ENCODE peak calls at places on chromosome 15, in eight cellular contexts. U, S, I, X, Y, J, R and A are unnamed samples.

GRCh38 chr15:49225572-49226281 is 55.7 kb downstream of the GALK2 start:
- DNase-seq in S (no peak), Y (no peak), U (peak), J (peak), R (peak), I (no peak), X (no peak), A (no peak)

GRCh38 chr15:90637693-90638092 is 79.5 kb upstream of the BLM start:
- DNase-seq in Y (no peak), U (no peak), J (no peak), R (no peak), S (no peak), X (no peak), I (no peak), A (no peak)

GRCh38 chr15:52334491-52335160 is 39.0 kb upstream of the MYO5C start:
- DNase-seq in J (peak), U (no peak), R (peak), Y (no peak), I (no peak), S (no peak), X (no peak), A (no peak)

GRCh38 chr15:42141246-42141645 is 15.2 kb downstream of the PLA2G4F start:
- DNase-seq in U (no peak), X (no peak), S (no peak), Y (peak), R (no peak), J (no peak), I (no peak), A (no peak)

GRCh38 chr15:44231842-44232241 is 36.8 kb upstream of the FRMD5 start:
- DNase-seq in S (no peak), Y (no peak), R (peak), J (no peak), I (no peak), U (peak), X (no peak), A (no peak)

GRCh38 chr15:59812185-59812870 is 123.2 kb upstream of the BNIP2 start:
- DNase-seq in S (no peak), Y (no peak), X (no peak), J (no peak), I (no peak), U (no peak), R (no peak), A (no peak)

GRCh38 chr15:68318931-68319909 is 41.7 kb downstream of the FEM1B start:
- DNase-seq in R (no peak), X (no peak), I (no peak), J (no peak), S (no peak), U (no peak), Y (no peak), A (no peak)

GRCh38 chr15:89785064-89785770 is 9.1 kb downstream of the MESP2 start:
- DNase-seq in X (no peak), Y (no peak), I (peak), U (no peak), S (peak), J (no peak), R (no peak), A (no peak)

GRCh38 chr15:63522143-63522531 is 17.7 kb downstream of the USP3 start:
- DNase-seq in R (no peak), J (peak), Y (no peak), S (no peak), U (no peak), X (no peak), I (no peak), A (no peak)

GRCh38 chr15:41341519-41341918 is 8.8 kb downstream of the NUSAP1 start:
- DNase-seq in J (peak), X (no peak), S (no peak), Y (no peak), I (no peak), R (no peak), U (no peak), A (no peak)

GRCh38 chr15:73683624-73684536 is at the start of gene CD276:
- DNase-seq in Y (peak), I (peak), J (peak), U (peak), S (peak), X (peak), R (peak), A (no peak)

GRCh38 chr15:38565287-38565670 is 665 bp upstream of the RASGRP1 start:
- DNase-seq in J (no peak), R (no peak), U (no peak), S (no peak), Y (no peak), I (no peak), X (no peak), A (no peak)

GRCh38 chr15:49826640-49827281 is 205.9 kb downstream of the DTWD1 start:
- DNase-seq in X (no peak), R (no peak), U (no peak), I (no peak), J (no peak), S (no peak), Y (no peak), A (no peak)

GRCh38 chr15:42157981-42158765 is 1.7 kb upstream of the PLA2G4F start:
- DNase-seq in U (peak), S (no peak), J (peak), I (no peak), R (peak), X (no peak), Y (peak), A (no peak)

GRCh38 chr15:25858952-25859760 is 4.0 kb downstream of the ATP10A start:
- DNase-seq in R (no peak), S (no peak), I (no peak), J (no peak), X (no peak), U (no peak), Y (no peak), A (no peak)

GRCh38 chr15:91853968-91854943 is 748 bp downstream of the SLCO3A1 start:
- DNase-seq in R (no peak), U (peak), X (peak), I (peak), Y (no peak), S (peak), J (peak), A (no peak)

GRCh38 chr15:42118650-42119531 is 24.5 kb upstream of the PLA2G4D start:
- DNase-seq in Y (no peak), J (no peak), S (no peak), X (peak), U (peak), I (peak), R (no peak), A (no peak)

GRCh38 chr15:67049351-67050044 is 15.9 kb upstream of the SMAD3 start:
- DNase-seq in R (peak), S (no peak), J (peak), U (peak), Y (no peak), X (no peak), I (peak), A (peak)

GRCh38 chr15:40854161-40854560 is 10.3 kb downstream of the SPINT1 start:
- DNase-seq in R (no peak), U (no peak), S (no peak), Y (no peak), X (no peak), I (no peak), J (no peak), A (no peak)

GRCh38 chr15:63939531-63940130 is 105.9 kb upstream of the HERC1 start:
- DNase-seq in R (peak), S (no peak), U (peak), X (no peak), I (peak), Y (no peak), J (no peak), A (no peak)

GRCh38 chr15:41231536-41231935 is 468 bp downstream of the CHP1 start:
- DNase-seq in J (no peak), U (peak), I (no peak), R (peak), S (no peak), X (no peak), Y (no peak), A (no peak)

GRCh38 chr15:67109141-67110034 is 44.0 kb downstream of the SMAD3 start:
- DNase-seq in J (no peak), R (peak), S (peak), Y (no peak), X (peak), U (peak), I (peak), A (peak)

GRCh38 chr15:66751579-66751978 is 49.5 kb downstream of the SMAD6 start:
- DNase-seq in S (no peak), U (no peak), J (peak), R (no peak), Y (no peak), I (no peak), X (no peak), A (no peak)

GRCh38 chr15:63041982-63042878 is at the start of gene TPM1:
- DNase-seq in S (peak), R (peak), Y (peak), J (peak), I (peak), U (peak), X (peak), A (peak)

GRCh38 chr15:89139613-89140499 is 51.6 kb downstream of the ABHD2 start:
- DNase-seq in U (peak), J (no peak), S (no peak), X (no peak), Y (no peak), R (peak), I (no peak), A (no peak)

GRCh38 chr15:33150993-33151392 is 43.5 kb downstream of the FMN1 start:
- DNase-seq in J (no peak), X (no peak), S (no peak), I (no peak), U (no peak), Y (no peak), R (no peak), A (no peak)

GRCh38 chr15:64878708-64879107 is 33.0 kb upstream of the ANKDD1A start:
- DNase-seq in X (no peak), S (no peak), Y (no peak), J (no peak), I (no peak), U (no peak), R (no peak), A (no peak)

GRCh38 chr15:54273928-54274327 is 295.7 kb downstream of the UNC13C start:
- DNase-seq in Y (no peak), S (no peak), I (no peak), R (no peak), U (no peak), X (no peak), J (no peak), A (no peak)

GRCh38 chr15:41494190-41494921 is 682 bp downstream of the ITPKA start:
- DNase-seq in I (peak), U (no peak), Y (no peak), R (no peak), X (peak), J (no peak), S (peak), A (no peak)

GRCh38 chr15:60509470-60509869 is 30.5 kb upstream of the ICE2 start:
- DNase-seq in Y (no peak), J (no peak), U (no peak), S (no peak), I (no peak), X (no peak), R (no peak), A (no peak)

DNA sequence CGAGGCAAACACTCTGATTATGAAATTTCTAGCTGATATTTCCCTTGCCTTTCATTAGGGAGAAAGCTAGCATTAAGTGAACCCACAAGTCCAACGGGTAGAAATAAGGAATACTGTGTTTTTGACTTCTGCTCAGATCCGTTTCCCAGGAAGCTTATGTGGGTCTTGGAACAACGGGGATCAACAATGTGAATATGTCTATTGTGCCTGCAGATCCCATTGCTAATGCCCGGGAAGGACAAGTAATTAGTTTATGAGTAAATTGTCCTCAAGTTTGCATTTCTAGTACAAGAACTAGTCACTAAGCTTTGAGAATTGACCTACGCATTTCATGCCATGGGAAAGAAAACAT is 236.4 kb downstream of the UACA start:
- DNase-seq in I (peak), J (no peak), S (no peak), Y (no peak), X (no peak), R (no peak), U (no peak), A (no peak)
- H3K4me3 ChIP-seq in I (no peak), J (no peak), S (peak), Y (peak), X (no peak), R (no peak), U (no peak), A (no peak)

DNA sequence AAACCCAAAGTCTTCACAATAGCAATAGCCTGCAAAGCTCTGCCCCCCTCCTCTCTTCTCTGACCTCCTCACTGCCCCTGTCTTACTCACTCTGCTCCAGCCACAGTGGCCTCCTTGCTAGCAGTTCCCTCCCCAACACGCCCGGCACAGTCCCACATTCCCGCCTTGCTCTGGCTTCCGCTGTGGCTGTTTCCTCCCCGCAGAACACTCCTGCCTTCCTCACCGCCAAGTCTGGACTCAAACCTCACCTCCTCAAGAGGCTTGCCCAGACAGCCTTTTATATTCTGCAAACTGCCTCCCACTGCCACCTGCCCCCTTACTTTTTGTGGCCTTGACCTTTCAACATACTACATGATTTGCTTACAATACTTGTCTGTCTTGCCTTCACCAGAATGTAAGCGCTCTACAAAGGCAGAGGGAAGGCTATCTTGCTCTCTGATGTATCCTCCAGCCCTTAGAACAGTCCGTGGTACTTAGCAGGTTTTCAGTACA is 406 bp upstream of the MPI start:
- DNase-seq in X (peak), U (peak), I (no peak), S (no peak), Y (no peak), J (no peak), R (peak), A (no peak)
- TF ChIP-seq CTCF in X (no peak), U (no peak), I (no peak), S (no peak), Y (no peak), J (no peak), R (no peak), A (no peak)

GRCh38 chr15:77836116-77836798 is 203.5 kb upstream of the LINGO1 start:
- DNase-seq in I (no peak), S (peak), J (no peak), R (peak), Y (no peak), X (no peak), U (peak), A (no peak)

GRCh38 chr15:77838595-77838994 is 205.9 kb upstream of the LINGO1 start:
- DNase-seq in U (no peak), S (no peak), J (no peak), I (no peak), R (no peak), Y (no peak), X (no peak), A (no peak)

GRCh38 chr15:77836901-77837648 is 204.4 kb upstream of the LINGO1 start:
- DNase-seq in J (no peak), R (no peak), U (no peak), X (no peak), Y (no peak), I (no peak), S (no peak), A (no peak)

GRCh38 chr15:77838061-77838460 is 205.3 kb upstream of the LINGO1 start:
- DNase-seq in J (no peak), U (no peak), S (no peak), X (no peak), Y (no peak), R (no peak), I (no peak), A (no peak)

DNA sequence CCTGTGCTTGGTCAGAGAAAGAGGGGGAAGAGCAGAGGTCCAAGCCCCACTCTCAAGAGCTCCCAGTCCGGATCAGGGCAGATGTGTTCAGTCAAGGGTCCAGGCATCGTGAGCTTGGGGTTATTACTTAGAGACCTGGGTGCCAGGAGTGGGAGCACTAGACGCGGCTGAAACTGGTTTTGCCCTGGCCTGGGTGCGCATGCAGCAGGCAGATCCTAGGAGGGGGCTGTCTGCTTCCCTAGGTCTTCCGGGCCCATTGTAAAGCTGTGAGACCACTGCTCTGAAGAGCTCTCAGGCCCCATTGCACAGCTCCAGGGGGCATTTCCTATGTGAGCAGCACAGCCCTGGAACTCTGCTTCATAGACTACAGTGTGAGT is 204.9 kb upstream of the LINGO1 start:
- DNase-seq in R (no peak), U (no peak), S (no peak), J (no peak), I (no peak), Y (no peak), X (no peak), A (no peak)
- H3K4me3 ChIP-seq in R (no peak), U (no peak), S (no peak), J (no peak), I (no peak), Y (no peak), X (no peak), A (no peak)

DNA sequence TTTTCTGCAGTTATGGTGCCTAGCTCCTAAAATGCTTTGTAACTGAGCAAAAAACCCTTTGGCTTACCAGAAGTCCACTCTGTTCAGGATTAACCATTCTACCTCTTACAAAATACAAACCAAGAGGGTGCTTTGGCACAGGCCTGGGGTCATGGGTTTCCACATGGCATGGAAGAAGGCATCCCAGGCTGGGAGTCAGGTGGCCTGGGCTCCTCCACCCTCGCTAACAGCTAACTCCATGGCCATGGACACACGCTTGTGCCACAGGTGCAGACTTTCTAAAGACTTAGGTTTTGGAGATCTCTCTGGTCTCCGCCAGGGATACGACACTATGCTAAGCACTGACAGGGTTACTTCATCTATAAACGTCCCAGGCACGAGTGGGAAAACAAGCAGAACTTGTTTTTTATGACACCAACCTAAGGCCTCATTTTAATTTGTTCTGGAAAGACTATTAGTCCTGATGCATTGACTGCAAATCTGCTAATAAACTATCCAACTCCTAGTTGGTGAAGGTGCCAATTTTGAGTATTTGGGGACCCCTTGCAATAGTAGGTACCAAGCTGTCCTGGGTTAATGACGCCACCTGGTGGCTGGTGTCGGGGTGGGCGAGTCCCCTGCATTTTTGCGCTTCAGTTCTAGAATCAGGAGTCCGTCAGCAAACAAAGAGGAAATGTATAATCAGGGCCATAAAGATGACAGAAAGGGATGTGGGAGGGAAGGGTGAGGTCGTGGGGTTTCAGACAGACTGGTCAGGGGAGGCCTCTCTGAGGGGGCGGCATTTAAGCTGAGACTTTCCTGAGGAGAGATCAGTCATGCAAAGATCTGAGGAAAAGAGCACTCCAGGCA is 10.3 kb upstream of the ALDH1A3 start:
- DNase-seq in I (no peak), Y (no peak), U (no peak), J (no peak), S (no peak), X (no peak), R (no peak), A (no peak)
- TF ChIP-seq CTCF in I (peak), Y (no peak), U (peak), J (peak), S (peak), X (no peak), R (peak), A (peak)

DNA sequence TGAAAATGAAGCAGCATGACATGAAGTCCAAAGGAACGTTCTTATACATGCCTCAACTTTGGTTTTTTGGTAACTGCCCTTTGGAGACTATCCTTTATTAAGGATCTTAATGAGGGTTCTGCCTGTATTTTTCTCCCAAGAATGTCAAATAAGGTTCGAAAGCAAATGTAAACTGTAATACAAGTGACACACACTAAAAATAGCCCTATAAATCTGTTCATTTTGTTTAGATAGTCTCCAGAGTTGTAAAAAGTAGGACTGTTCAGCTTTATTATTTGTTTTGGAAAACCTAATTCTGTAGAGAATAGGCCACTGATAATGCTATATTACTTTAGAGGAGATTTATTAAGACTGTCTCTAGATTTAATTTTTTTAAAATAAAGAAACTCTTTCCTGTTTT is 80.5 kb upstream of the CDIN1 start:
- DNase-seq in U (no peak), R (no peak), I (no peak), S (no peak), X (no peak), J (no peak), Y (no peak), A (no peak)
- H3K4me3 ChIP-seq in U (no peak), R (no peak), I (no peak), S (peak), X (no peak), J (no peak), Y (no peak), A (no peak)